ENCODE peak calls at places on chromosomes 7 and 10, in five cellular contexts. V is hepatocyte, T is PC-3, F is SK-N-SH, J is GM23248. A is an unnamed sample.

GRCh38 chr10:63268139-63268797 is 135.1 kb downstream of the NRBF2 start:
- DNase-seq in T (no peak), J (peak), V (peak), F (no peak), A (no peak)

GRCh38 chr10:108632044-108632443 is 1291.3 kb downstream of the XPNPEP1 start:
- DNase-seq in T (no peak), F (no peak), J (no peak), V (no peak), A (no peak)

GRCh38 chr10:80485410-80486135 is 31.5 kb downstream of the TSPAN14 start:
- DNase-seq in T (no peak), V (no peak), F (no peak), J (no peak), A (no peak)

GRCh38 chr10:24292304-24293291 is 83.7 kb downstream of the KIAA1217 start:
- DNase-seq in T (no peak), J (no peak), V (no peak), F (no peak), A (no peak)

GRCh38 chr10:59434463-59435326 is 72.3 kb upstream of the FAM13C start:
- DNase-seq in T (peak), F (no peak), V (no peak), J (peak), A (no peak)

GRCh38 chr10:17375936-17376584 is 78.3 kb downstream of the ST8SIA6 start:
- DNase-seq in V (no peak), J (peak), T (no peak), F (peak), A (no peak)

GRCh38 chr10:7945469-7946187 is 108.9 kb upstream of the GATA3 start:
- DNase-seq in J (peak), F (peak), T (peak), V (no peak), A (no peak)

GRCh38 chr10:71974489-71975011 is 10.4 kb downstream of the CHST3 start:
- DNase-seq in J (peak), V (no peak), T (peak), F (no peak), A (peak)

GRCh38 chr7:26090927-26091519 is 61.0 kb upstream of the NFE2L3 start:
- DNase-seq in F (peak), J (peak), T (peak), V (peak), A (peak)

GRCh38 chr7:18666107-18666728 is 170.7 kb downstream of the HDAC9 start:
- DNase-seq in V (peak), F (peak), J (peak), T (peak), A (peak)

GRCh38 chr7:17432793-17433192 is 134.3 kb downstream of the AHR start:
- DNase-seq in F (no peak), J (no peak), V (no peak), T (peak), A (no peak)

GRCh38 chr10:103053659-103054581 is 135.8 kb downstream of the CNNM2 start:
- DNase-seq in J (peak), T (peak), F (peak), V (peak), A (no peak)

GRCh38 chr7:129781128-129781855 is 169.8 kb downstream of the NRF1 start:
- DNase-seq in V (no peak), T (no peak), F (peak), J (no peak), A (peak)

GRCh38 chr7:15972767-15973362 is 286.4 kb upstream of the MEOX2 start:
- DNase-seq in J (peak), F (no peak), T (no peak), V (no peak), A (no peak)

GRCh38 chr7:19090526-19090925 is 26.9 kb downstream of the TWIST1 start:
- DNase-seq in T (no peak), J (peak), F (no peak), V (no peak), A (no peak)

GRCh38 chr10:74419491-74420466 is 268.8 kb downstream of the ADK start:
- DNase-seq in V (no peak), J (peak), T (peak), F (peak), A (peak)

GRCh38 chr10:18514537-18514936 is 136.8 kb downstream of the NSUN6 start:
- DNase-seq in J (no peak), V (no peak), T (no peak), F (no peak), A (no peak)

GRCh38 chr7:95723583-95724180 is 48.7 kb upstream of the DYNC1I1 start:
- DNase-seq in T (peak), V (peak), F (peak), J (peak), A (peak)

GRCh38 chr10:33460461-33461294 is 126.2 kb upstream of the NRP1 start:
- DNase-seq in J (peak), T (peak), F (no peak), V (peak), A (no peak)

GRCh38 chr7:36894190-36894589 is 169.9 kb upstream of the AOAH start:
- DNase-seq in F (no peak), T (no peak), V (no peak), J (no peak), A (no peak)

GRCh38 chr10:103709341-103709920 is 145.9 kb downstream of the SH3PXD2A start:
- DNase-seq in V (no peak), T (peak), J (peak), F (no peak), A (peak)

GRCh38 chr10:119677126-119677525 is 25.9 kb downstream of the BAG3 start:
- DNase-seq in V (no peak), T (no peak), J (no peak), F (no peak), A (no peak)

GRCh38 chr7:93693796-93694195 is 119.3 kb upstream of the CALCR start:
- DNase-seq in J (no peak), F (no peak), T (no peak), V (no peak), A (no peak)

GRCh38 chr7:93697901-93698300 is 123.4 kb upstream of the CALCR start:
- DNase-seq in V (no peak), F (no peak), J (no peak), T (no peak), A (no peak)
- TF ChIP-seq EZH2phosphoT487 in V (no peak), F (no peak), J (no peak), T (no peak), A (no peak)

DNA sequence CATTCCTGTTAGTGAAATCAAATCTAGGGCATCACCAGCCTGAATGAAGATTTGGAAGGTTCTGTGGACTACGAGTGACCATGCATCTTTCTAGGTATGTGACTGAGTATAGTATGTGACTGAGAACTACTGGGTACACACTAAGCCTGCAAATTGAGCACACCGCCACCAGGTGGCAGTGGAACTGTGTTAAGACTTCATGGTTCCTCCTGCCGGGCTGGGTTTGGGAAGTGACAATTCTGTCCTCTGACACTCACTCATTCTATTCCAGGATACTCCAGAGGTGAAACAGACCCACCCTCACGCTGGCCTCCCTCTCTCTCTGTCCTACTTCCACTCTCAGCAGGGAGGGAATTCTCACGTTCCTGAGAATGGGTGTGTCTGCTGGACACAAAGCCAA is 84.0 kb upstream of the TMEM248 start:
- DNase-seq in J (no peak), T (peak), V (peak), F (no peak), A (peak)
- TF ChIP-seq EZH2phosphoT487 in J (no peak), T (no peak), V (no peak), F (no peak), A (no peak)

GRCh38 chr10:100359529-100360150 is 12.6 kb downstream of the SCD start:
- DNase-seq in T (no peak), F (peak), V (no peak), J (no peak), A (no peak)

GRCh38 chr10:100357073-100357858 is 10.2 kb downstream of the SCD start:
- DNase-seq in F (no peak), J (no peak), T (no peak), V (no peak), A (no peak)

GRCh38 chr10:100356067-100357017 is 9.3 kb downstream of the SCD start:
- DNase-seq in V (no peak), F (no peak), T (no peak), J (no peak), A (no peak)

GRCh38 chr10:100360234-100360633 is 13.2 kb downstream of the SCD start:
- DNase-seq in V (no peak), F (no peak), J (no peak), T (no peak), A (no peak)

GRCh38 chr10:100359030-100359432 is 12.0 kb downstream of the SCD start:
- DNase-seq in J (no peak), T (no peak), F (peak), V (no peak), A (no peak)
- TF ChIP-seq EZH2phosphoT487 in J (no peak), T (no peak), F (no peak), V (no peak), A (no peak)

GRCh38 chr10:128070721-128071416 is 55.4 kb downstream of the MKI67 start:
- DNase-seq in V (no peak), F (no peak), T (no peak), J (no peak), A (no peak)
- TF ChIP-seq EZH2phosphoT487 in V (no peak), F (no peak), T (no peak), J (no peak), A (no peak)

GRCh38 chr7:27605689-27606269 is 56.9 kb downstream of the HIBADH start:
- DNase-seq in V (peak), T (peak), F (no peak), J (peak), A (no peak)
- TF ChIP-seq EZH2phosphoT487 in V (no peak), T (no peak), F (no peak), J (no peak), A (no peak)

DNA sequence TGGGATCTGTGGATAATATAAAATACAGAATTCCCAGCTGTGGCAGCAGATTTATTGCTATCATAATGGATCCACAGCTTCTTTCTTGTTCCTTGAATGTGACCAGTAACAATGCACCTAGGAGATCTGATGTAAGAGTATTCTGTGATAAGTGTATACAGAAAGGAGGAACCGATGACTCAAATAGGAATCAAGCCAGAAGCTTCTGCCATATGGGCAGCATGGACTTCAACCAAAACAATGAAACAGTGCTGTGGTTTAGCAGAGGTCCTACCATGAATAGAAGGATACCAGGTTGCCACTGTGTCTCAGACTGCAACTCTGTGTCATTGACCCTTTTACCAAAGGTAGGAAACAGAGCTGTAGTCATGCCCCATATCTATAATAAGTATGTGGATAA is 81.8 kb downstream of the PTPRZ1 start:
- DNase-seq in T (peak), V (no peak), J (peak), F (no peak), A (no peak)
- TF ChIP-seq EZH2phosphoT487 in T (no peak), V (no peak), J (no peak), F (no peak), A (no peak)

GRCh38 chr7:151968357-151968756 is 12.1 kb downstream of the GALNTL5 start:
- DNase-seq in F (no peak), J (peak), V (no peak), T (no peak), A (no peak)

GRCh38 chr7:151964951-151965350 is 8.7 kb downstream of the GALNTL5 start:
- DNase-seq in F (no peak), J (peak), V (no peak), T (no peak), A (no peak)

GRCh38 chr7:151961536-151961935 is 5.3 kb downstream of the GALNTL5 start:
- DNase-seq in T (no peak), F (no peak), J (no peak), V (no peak), A (no peak)

GRCh38 chr7:151960449-151960848 is 4.2 kb downstream of the GALNTL5 start:
- DNase-seq in F (no peak), V (no peak), J (no peak), T (no peak), A (no peak)

GRCh38 chr7:151963895-151964870 is 7.9 kb downstream of the GALNTL5 start:
- DNase-seq in F (no peak), V (no peak), T (no peak), J (no peak), A (no peak)
- TF ChIP-seq EZH2phosphoT487 in F (no peak), V (no peak), T (no peak), J (no peak), A (no peak)